ENCODE peak calls at places on chromosome 22, in seven cellular contexts. U is type B pancreatic cell, J is GM13977, M is mammary epithelial cell, S is lower leg skin, O is omental fat pad, W is D721Med. K is an unnamed sample.

GRCh38 chr22:36925388-36926290 is 12.2 kb downstream of the CSF2RB start:
- DNase-seq in O (no peak), S (no peak), J (no peak), M (no peak), W (no peak), U (no peak), K (no peak)

GRCh38 chr22:50705851-50706351 is 32.1 kb upstream of the ACR start:
- DNase-seq in M (no peak), S (no peak), W (no peak), U (no peak), J (no peak), O (no peak), K (no peak)

GRCh38 chr22:44089717-44090570 is 65.8 kb downstream of the PARVB start:
- DNase-seq in W (no peak), U (no peak), J (no peak), O (no peak), S (no peak), M (no peak), K (no peak)

GRCh38 chr22:38397189-38398097 is 57.6 kb downstream of the KCNJ4 start:
- DNase-seq in O (no peak), M (peak; percentile 73), U (no peak), W (no peak), S (no peak), J (peak; percentile 26), K (no peak)

GRCh38 chr22:17836977-17837742 is 62.9 kb upstream of the BID start:
- DNase-seq in M (no peak), U (no peak), S (peak; percentile 58), J (no peak), O (no peak), W (no peak), K (peak; percentile 59)

GRCh38 chr22:49019737-49020136 is 807.9 kb downstream of the BRD1 start:
- DNase-seq in J (no peak), O (peak; percentile 3), W (no peak), U (peak; percentile 50), M (no peak), S (no peak), K (no peak)

GRCh38 chr22:35914665-35915476 is 113.8 kb downstream of the RBFOX2 start:
- DNase-seq in S (peak; percentile 77), J (no peak), W (no peak), O (no peak), M (peak; percentile 91), U (no peak), K (peak; percentile 61)

GRCh38 chr22:35443790-35444684 is 44.1 kb downstream of the MCM5 start:
- DNase-seq in U (no peak), M (no peak), W (no peak), S (no peak), O (no peak), J (no peak), K (no peak)

GRCh38 chr22:49845241-49845640 is 8.4 kb upstream of the ZBED4 start:
- DNase-seq in M (no peak), S (no peak), W (no peak), J (no peak), U (no peak), O (no peak), K (no peak)

GRCh38 chr22:34976474-34976873 is 89.5 kb upstream of the ISX start:
- DNase-seq in U (no peak), M (no peak), S (no peak), W (no peak), O (no peak), J (no peak), K (no peak)

GRCh38 chr22:17411213-17411612 is 42.0 kb downstream of the CECR2 start:
- DNase-seq in W (no peak), O (no peak), M (no peak), U (no peak), S (no peak), J (no peak), K (no peak)

GRCh38 chr22:36608987-36609386 is 80.0 kb upstream of the EIF3D start:
- DNase-seq in O (no peak), U (no peak), M (no peak), W (no peak), S (no peak), J (no peak), K (no peak)

GRCh38 chr22:50148991-50149721 is 21.4 kb upstream of the PANX2 start:
- DNase-seq in U (peak; percentile 71), O (no peak), S (no peak), J (peak; percentile 95), M (peak; percentile 98), W (peak; percentile 76), K (no peak)

GRCh38 chr22:17303840-17304779 is 65.2 kb upstream of the CECR2 start:
- DNase-seq in U (no peak), J (peak; percentile 77), M (no peak), O (no peak), W (no peak), S (no peak), K (no peak)

GRCh38 chr22:27825174-27825573 is 23.6 kb upstream of the MN1 start:
- DNase-seq in O (no peak), M (no peak), J (no peak), S (no peak), U (no peak), W (no peak), K (no peak)

GRCh38 chr22:49936973-49937757 is 18.7 kb downstream of the CRELD2 start:
- DNase-seq in S (no peak), M (no peak), W (no peak), J (no peak), O (no peak), U (no peak), K (peak; percentile 81)

GRCh38 chr22:27581688-27582087 is 219.9 kb downstream of the MN1 start:
- DNase-seq in O (no peak), S (peak; percentile 85), J (no peak), W (no peak), M (no peak), U (no peak), K (peak; percentile 87)

GRCh38 chr22:46387748-46388147 is 52.2 kb downstream of the TRMU start:
- DNase-seq in O (no peak), J (no peak), U (no peak), M (no peak), S (no peak), W (no peak), K (no peak)

GRCh38 chr22:48821346-48822186 is 1006.1 kb downstream of the BRD1 start:
- DNase-seq in W (no peak), J (no peak), S (no peak), O (no peak), M (no peak), U (no peak), K (no peak)

GRCh38 chr22:26364066-26365015 is 64.7 kb upstream of the ASPHD2 start:
- DNase-seq in W (no peak), J (peak; percentile 60), O (no peak), U (no peak), S (peak; percentile 43), M (peak; percentile 64), K (peak; percentile 56)
- TF ChIP-seq CTCF in W (peak; percentile 86), J (peak; percentile 86), O (no peak), U (peak; percentile 85), S (no peak), M (peak; percentile 62), K (peak; percentile 63)

GRCh38 chr22:20271114-20271994 is 3.2 kb upstream of the RTN4R start:
- DNase-seq in W (no peak), O (no peak), S (no peak), J (no peak), U (no peak), M (no peak), K (no peak)

GRCh38 chr22:20264614-20265452 is 3.3 kb downstream of the RTN4R start:
- DNase-seq in J (no peak), U (no peak), W (no peak), S (no peak), O (no peak), M (no peak), K (peak; percentile 74)

GRCh38 chr22:20268289-20268349 is at the start of gene RTN4R:
- DNase-seq in U (no peak), W (no peak), S (no peak), M (no peak), O (no peak), J (no peak), K (no peak)

GRCh38 chr22:20268350-20269012 is 363 bp upstream of the RTN4R start:
- DNase-seq in J (peak; percentile 84), U (peak; percentile 85), O (no peak), S (no peak), M (peak; percentile 41), W (no peak), K (peak; percentile 71)

DNA sequence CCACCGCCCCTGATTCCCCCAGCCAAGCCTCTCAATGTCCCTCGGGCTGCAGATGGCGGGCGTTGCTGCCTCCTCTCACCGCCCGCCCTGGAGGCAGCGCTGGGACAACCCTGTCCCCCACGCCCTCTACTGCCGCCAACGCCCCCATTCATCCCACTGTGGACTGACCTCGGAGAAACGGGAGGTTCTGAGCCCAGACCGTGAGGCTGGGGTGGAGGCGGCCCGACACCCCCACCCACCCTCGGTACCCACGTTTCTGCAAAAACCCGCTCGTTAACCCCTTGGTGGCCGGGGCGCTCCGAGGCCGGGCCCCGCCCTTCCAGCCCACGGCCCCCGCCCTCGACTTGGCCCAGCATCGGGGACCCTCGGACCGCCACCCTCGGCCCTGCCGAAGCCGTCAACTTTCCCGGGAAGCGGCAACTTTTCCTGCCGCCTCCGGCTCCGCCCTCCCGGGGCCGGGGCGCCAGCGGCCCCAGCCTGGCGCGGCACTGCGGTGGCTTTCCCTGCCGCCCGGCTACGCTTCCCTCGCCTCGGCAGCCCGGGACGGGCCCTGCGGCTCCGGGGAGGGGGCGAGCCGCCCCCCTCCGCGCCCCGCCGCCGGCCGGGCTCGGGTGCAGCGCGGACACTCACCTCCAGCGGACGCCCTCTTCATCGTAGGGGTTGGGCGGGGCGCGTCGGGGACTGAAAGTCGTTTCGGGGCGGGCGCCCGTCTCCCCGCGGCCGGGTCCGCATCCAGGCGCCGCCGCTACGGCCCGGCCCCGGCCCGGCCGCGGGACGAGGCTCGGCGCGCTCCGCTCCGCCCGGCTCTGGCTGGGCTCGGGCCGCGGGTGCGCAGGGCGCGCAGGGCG is 453 bp downstream of the RTN4R start:
- DNase-seq in S (no peak), U (no peak), M (peak; percentile 4), W (no peak), O (no peak), J (no peak), K (no peak)
- TF ChIP-seq CTCF in S (no peak), U (no peak), M (no peak), W (no peak), O (no peak), J (no peak), K (no peak)

DNA sequence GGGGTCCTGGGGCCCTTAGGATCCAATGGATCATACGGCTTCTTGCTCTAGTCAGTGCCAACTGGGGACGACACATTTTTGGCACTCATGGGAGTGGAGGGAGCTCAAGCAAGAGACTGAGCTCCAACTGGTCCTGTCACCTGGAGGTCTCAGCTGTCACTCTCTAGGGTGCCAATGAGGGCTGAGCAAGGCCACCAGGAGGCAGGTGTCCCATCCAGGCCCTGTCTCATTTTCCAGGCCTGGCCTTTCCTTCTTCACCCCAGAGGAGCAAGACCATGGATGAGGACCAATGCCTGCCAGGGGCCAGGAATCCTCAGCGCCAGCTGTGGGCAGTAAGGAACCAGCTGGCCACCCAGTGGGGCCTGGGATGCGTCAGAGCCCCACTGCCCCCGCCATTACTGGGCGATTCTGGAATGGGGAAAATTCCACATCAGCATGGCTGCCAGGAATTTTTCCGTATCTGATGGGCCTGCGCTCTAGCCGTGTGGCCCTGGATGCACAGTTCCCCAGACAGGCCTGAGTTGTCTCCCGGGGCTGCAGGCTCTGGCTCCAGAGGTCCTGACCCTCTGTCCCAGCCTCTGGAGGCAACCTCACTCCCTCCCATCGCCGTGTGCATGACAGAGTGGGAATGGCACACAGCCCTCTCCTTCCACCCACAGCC is 676 bp upstream of the GAL3ST1 start:
- DNase-seq in O (no peak), J (no peak), M (no peak), S (no peak), U (no peak), W (no peak), K (peak; percentile 35)
- TF ChIP-seq CTCF in O (no peak), J (no peak), M (no peak), S (no peak), U (peak; percentile 36), W (no peak), K (no peak)

GRCh38 chr22:41908409-41909289 is 6.2 kb downstream of the SHISA8 start:
- DNase-seq in J (no peak), M (no peak), W (no peak), S (no peak), U (no peak), O (no peak), K (no peak)
- TF ChIP-seq CTCF in J (no peak), M (no peak), W (no peak), S (no peak), U (no peak), O (no peak), K (no peak)

K was measured in dorsolateral prefrontal cortex.